ENCODE peak calls at places on chromosomes 3 and 15, in nine cellular contexts. H is mesendoderm, G is HepG2, W is SK-N-SH, D is GM23248, F is H1, J is fibroblast of lung, U is MM.1S, T is hepatocyte. C is an unnamed sample.

GRCh38 chr15:36362508-36362907 is 216.9 kb upstream of the CDIN1 start:
- DNase-seq in H (peak), G (no peak), W (no peak), D (peak), F (peak), J (peak), U (no peak), T (no peak), C (no peak)

GRCh38 chr3:125043599-125044151 is 12.1 kb downstream of the HEG1 start:
- DNase-seq in H (no peak), G (no peak), W (peak), D (peak), F (no peak), J (no peak), U (no peak), T (no peak), C (no peak)

GRCh38 chr3:159234306-159234705 is 432.5 kb downstream of the MFSD1 start:
- DNase-seq in H (no peak), G (no peak), W (no peak), D (peak), F (no peak), J (peak), U (no peak), T (no peak), C (no peak)

GRCh38 chr3:190368871-190369270 is 19.1 kb upstream of the CLDN16 start:
- DNase-seq in H (no peak), G (no peak), W (no peak), D (no peak), F (no peak), J (no peak), U (no peak), T (no peak), C (no peak)

GRCh38 chr3:9168230-9168629 is 81.2 kb downstream of the SRGAP3 start:
- DNase-seq in H (peak), G (no peak), W (no peak), D (no peak), F (no peak), J (no peak), U (peak), T (peak), C (no peak)

GRCh38 chr15:101528108-101528916 is 38.8 kb upstream of the PCSK6 start:
- DNase-seq in H (no peak), G (peak), W (no peak), D (peak), F (no peak), J (no peak), U (no peak), T (peak), C (no peak)

GRCh38 chr15:90040618-90041017 is 39.5 kb downstream of the ZNF710 start:
- DNase-seq in H (no peak), G (no peak), W (no peak), D (no peak), F (no peak), J (no peak), U (no peak), T (no peak), C (no peak)

GRCh38 chr3:197015790-197016705 is 13.6 kb downstream of the MELTF start:
- DNase-seq in H (no peak), G (no peak), W (no peak), D (no peak), F (no peak), J (no peak), U (no peak), T (no peak), C (no peak)

GRCh38 chr3:8709801-8710524 is 23.6 kb upstream of the CAV3 start:
- DNase-seq in H (no peak), G (peak), W (no peak), D (no peak), F (no peak), J (no peak), U (no peak), T (no peak), C (no peak)

GRCh38 chr3:30768703-30769550 is 125.5 kb downstream of the GADL1 start:
- DNase-seq in H (peak), G (peak), W (peak), D (peak), F (no peak), J (peak), U (peak), T (peak), C (peak)

GRCh38 chr15:71529353-71529752 is 281.0 kb upstream of the NR2E3 start:
- DNase-seq in H (no peak), G (no peak), W (no peak), D (no peak), F (no peak), J (no peak), U (no peak), T (no peak), C (no peak)

GRCh38 chr15:39016706-39017105 is 452.1 kb upstream of the RASGRP1 start:
- DNase-seq in H (no peak), G (no peak), W (no peak), D (peak), F (no peak), J (peak), U (no peak), T (no peak), C (no peak)

GRCh38 chr3:149371001-149371722 is 6.3 kb downstream of the TM4SF1 start:
- DNase-seq in H (no peak), G (peak), W (no peak), D (peak), F (no peak), J (peak), U (no peak), T (peak), C (no peak)

GRCh38 chr3:129888739-129889138 is 4.8 kb downstream of the TMCC1 start:
- DNase-seq in H (no peak), G (no peak), W (no peak), D (peak), F (no peak), J (peak), U (no peak), T (no peak), C (no peak)

GRCh38 chr15:52120488-52120887 is 7.9 kb upstream of the BCL2L10 start:
- DNase-seq in H (no peak), G (no peak), W (no peak), D (no peak), F (no peak), J (no peak), U (no peak), T (no peak), C (no peak)

GRCh38 chr3:172604895-172605646 is 81.8 kb upstream of the TNFSF10 start:
- DNase-seq in H (no peak), G (no peak), W (no peak), D (no peak), F (no peak), J (peak), U (no peak), T (no peak), C (no peak)

GRCh38 chr3:27713435-27713880 is 8.7 kb downstream of the EOMES start:
- DNase-seq in H (peak), G (no peak), W (peak), D (peak), F (no peak), J (no peak), U (no peak), T (no peak), C (no peak)

GRCh38 chr15:95825672-95826387 is 504.7 kb upstream of the NR2F2 start:
- DNase-seq in H (no peak), G (no peak), W (no peak), D (no peak), F (no peak), J (no peak), U (no peak), T (no peak), C (no peak)

GRCh38 chr3:155325263-155325835 is 31.9 kb upstream of the STRIT1 start:
- DNase-seq in H (peak), G (peak), W (no peak), D (no peak), F (no peak), J (peak), U (peak), T (no peak), C (no peak)

GRCh38 chr3:162192340-162193004 is 695.9 kb downstream of the OTOL1 start:
- DNase-seq in H (no peak), G (no peak), W (no peak), D (no peak), F (no peak), J (no peak), U (no peak), T (no peak), C (no peak)

GRCh38 chr15:84398763-84399701 is 163.5 kb downstream of the GOLGA6L4 start:
- DNase-seq in H (no peak), G (no peak), W (no peak), D (no peak), F (no peak), J (no peak), U (no peak), T (no peak), C (no peak)

GRCh38 chr3:22263042-22263441 is 512.0 kb upstream of the ZNF385D start:
- DNase-seq in H (no peak), G (no peak), W (no peak), D (peak), F (no peak), J (peak), U (no peak), T (no peak), C (no peak)

GRCh38 chr3:44992555-44993470 is 16.8 kb downstream of the EXOSC7 start:
- DNase-seq in H (peak), G (no peak), W (peak), D (peak), F (no peak), J (no peak), U (no peak), T (peak), C (peak)

GRCh38 chr15:65653341-65653740 is 31.6 kb downstream of the SLC24A1 start:
- DNase-seq in H (no peak), G (no peak), W (no peak), D (peak), F (no peak), J (peak), U (no peak), T (no peak), C (no peak)

GRCh38 chr3:116018651-116019050 is 395.3 kb downstream of the GAP43 start:
- DNase-seq in H (no peak), G (no peak), W (no peak), D (peak), F (no peak), J (peak), U (no peak), T (no peak), C (no peak)

GRCh38 chr3:124381565-124382333 is 348.5 kb upstream of the UMPS start:
- DNase-seq in H (no peak), G (no peak), W (no peak), D (peak), F (no peak), J (peak), U (no peak), T (no peak), C (no peak)

GRCh38 chr3:22377421-22377820 is 626.4 kb upstream of the ZNF385D start:
- DNase-seq in H (no peak), G (no peak), W (no peak), D (peak), F (no peak), J (peak), U (no peak), T (no peak), C (no peak)

GRCh38 chr3:9779721-9780450 is 10.1 kb upstream of the CAMK1 start:
- DNase-seq in H (no peak), G (no peak), W (no peak), D (no peak), F (no peak), J (no peak), U (no peak), T (no peak), C (peak)

GRCh38 chr3:156742401-156742800 is 68.0 kb downstream of the TIPARP start:
- DNase-seq in H (no peak), G (no peak), W (no peak), D (no peak), F (no peak), J (no peak), U (peak), T (no peak), C (no peak)

GRCh38 chr15:88894348-88894818 is 961 bp downstream of the HAPLN3 start:
- DNase-seq in H (peak), G (peak), W (peak), D (peak), F (no peak), J (peak), U (peak), T (peak), C (no peak)

GRCh38 chr15:74789171-74789627 is 7.3 kb downstream of the CSK start:
- DNase-seq in H (no peak), G (no peak), W (no peak), D (no peak), F (no peak), J (no peak), U (peak), T (peak), C (no peak)

DNA sequence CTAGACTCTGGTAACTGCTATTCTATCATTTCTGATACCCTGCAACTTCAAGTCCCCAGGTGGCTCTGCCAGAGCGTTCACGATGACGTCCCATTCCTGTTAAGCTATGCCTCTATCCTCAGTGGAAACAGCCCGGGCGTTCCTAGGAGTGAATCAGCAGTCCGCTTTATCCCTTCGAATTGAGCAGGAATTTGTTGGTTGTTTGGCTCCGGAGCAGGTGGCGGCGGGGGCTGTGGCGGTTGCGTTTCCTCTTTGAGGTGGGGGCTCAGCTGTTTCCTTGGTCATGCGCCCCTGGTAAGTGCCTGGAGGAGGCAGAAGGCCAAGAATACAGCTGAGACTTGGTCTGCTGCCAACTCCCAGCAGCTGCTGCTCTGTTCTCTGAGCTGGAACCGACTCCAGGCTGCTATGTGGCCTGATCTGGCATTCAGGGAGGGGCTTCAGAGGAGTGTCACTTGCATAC is 25.2 kb downstream of the ARPP21 start:
- DNase-seq in H (peak), G (no peak), W (peak), D (peak), F (no peak), J (peak), U (no peak), T (peak), C (peak)
- H3K4me2 ChIP-seq in H (no peak), G (no peak), W (peak), D (no peak), F (no peak), J (peak), U (no peak), T (peak), C (peak)

GRCh38 chr15:41258706-41259471 is 27.8 kb downstream of the CHP1 start:
- DNase-seq in H (no peak), G (peak), W (no peak), D (peak), F (no peak), J (peak), U (no peak), T (peak), C (no peak)

GRCh38 chr15:41254560-41254959 is 23.5 kb downstream of the CHP1 start:
- DNase-seq in H (no peak), G (no peak), W (no peak), D (no peak), F (no peak), J (no peak), U (no peak), T (no peak), C (no peak)

GRCh38 chr15:41256103-41256502 is 25.0 kb downstream of the CHP1 start:
- DNase-seq in H (no peak), G (no peak), W (no peak), D (no peak), F (no peak), J (no peak), U (no peak), T (no peak), C (no peak)

GRCh38 chr15:41259546-41260189 is 28.6 kb downstream of the CHP1 start:
- DNase-seq in H (no peak), G (peak), W (no peak), D (no peak), F (no peak), J (no peak), U (no peak), T (peak), C (no peak)

GRCh38 chr15:41256577-41257038 is 25.5 kb downstream of the CHP1 start:
- DNase-seq in H (no peak), G (peak), W (no peak), D (no peak), F (no peak), J (peak), U (no peak), T (peak), C (no peak)
- H3K27ac ChIP-seq in H (no peak), G (peak), W (no peak), D (no peak), F (no peak), J (no peak), U (no peak), T (peak), C (no peak)

DNA sequence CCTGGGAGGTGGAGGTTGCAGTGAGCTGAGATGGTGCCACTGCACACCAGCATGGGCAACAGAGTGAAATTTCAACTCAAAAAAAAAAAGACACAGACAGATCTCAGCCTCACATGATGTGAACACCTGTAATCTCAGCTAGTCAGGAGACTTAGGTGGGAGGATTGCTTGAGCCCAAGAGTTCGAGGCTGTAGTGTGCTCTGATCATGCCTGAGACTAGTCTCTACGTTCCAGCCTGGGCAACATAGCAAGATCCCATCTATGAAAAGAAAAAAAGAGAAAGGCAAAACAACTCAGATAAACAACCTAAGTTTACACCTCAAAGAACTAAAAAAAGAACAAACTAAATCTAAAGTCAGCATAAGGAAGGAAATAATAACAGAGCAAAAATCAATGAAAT is 11.0 kb downstream of the SCAPER start:
- DNase-seq in H (no peak), G (no peak), W (no peak), D (no peak), F (no peak), J (no peak), U (no peak), T (no peak), C (no peak)
- H3K4me2 ChIP-seq in H (no peak), G (no peak), W (no peak), D (no peak), F (no peak), J (no peak), U (peak), T (no peak), C (no peak)

GRCh38 chr3:56858331-56858730 is 56.6 kb upstream of the ARHGEF3 start:
- DNase-seq in H (no peak), G (peak), W (no peak), D (no peak), F (no peak), J (no peak), U (no peak), T (no peak), C (peak)
- H3K27ac ChIP-seq in H (no peak), G (no peak), W (no peak), D (no peak), F (no peak), J (no peak), U (no peak), T (no peak), C (peak)

DNA sequence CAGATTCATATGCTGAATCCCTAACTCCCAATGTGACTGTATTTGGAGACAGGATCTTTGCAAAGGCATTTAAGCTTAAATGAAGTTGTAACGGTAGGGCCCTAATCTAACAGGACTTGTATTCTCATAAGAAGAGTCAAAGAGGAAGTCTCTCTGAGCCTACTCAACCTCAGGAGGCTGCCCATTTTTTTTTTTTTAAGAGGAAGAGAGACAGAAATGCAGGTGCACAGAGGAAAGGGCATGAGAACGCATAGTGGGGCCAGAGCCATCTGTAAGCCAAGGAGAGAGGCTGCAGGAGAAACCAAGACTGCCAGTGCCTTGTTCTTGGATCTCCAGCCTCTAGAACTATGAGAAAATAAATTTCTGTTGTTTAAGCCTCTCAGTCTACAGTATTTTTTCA is 28.4 kb downstream of the ZNF860 start:
- DNase-seq in H (no peak), G (no peak), W (no peak), D (no peak), F (no peak), J (no peak), U (no peak), T (no peak), C (peak)
- H3K4me2 ChIP-seq in H (no peak), G (no peak), W (no peak), D (no peak), F (no peak), J (no peak), U (no peak), T (no peak), C (no peak)

DNA sequence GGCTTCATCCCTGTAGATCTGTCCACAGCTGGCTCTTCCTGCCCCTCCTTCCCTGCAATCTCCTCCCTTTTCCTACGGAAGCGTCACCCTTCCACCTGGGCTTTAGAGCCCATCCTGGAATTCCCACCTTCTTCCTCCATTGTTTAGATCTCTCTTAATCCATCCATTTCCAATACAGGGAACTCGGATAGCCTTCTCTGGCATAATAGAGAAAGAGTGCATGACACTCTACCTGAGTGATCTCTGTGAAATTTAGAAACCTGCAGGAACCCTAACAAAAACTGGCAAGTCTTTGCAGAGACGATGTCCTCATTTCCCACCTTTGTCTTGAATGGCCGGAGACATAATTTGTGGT is 27.2 kb downstream of the ABTB1 start:
- DNase-seq in H (no peak), G (no peak), W (no peak), D (no peak), F (no peak), J (no peak), U (no peak), T (no peak), C (no peak)
- H3K27ac ChIP-seq in H (no peak), G (no peak), W (peak), D (no peak), F (no peak), J (peak), U (no peak), T (no peak), C (no peak)

DNA sequence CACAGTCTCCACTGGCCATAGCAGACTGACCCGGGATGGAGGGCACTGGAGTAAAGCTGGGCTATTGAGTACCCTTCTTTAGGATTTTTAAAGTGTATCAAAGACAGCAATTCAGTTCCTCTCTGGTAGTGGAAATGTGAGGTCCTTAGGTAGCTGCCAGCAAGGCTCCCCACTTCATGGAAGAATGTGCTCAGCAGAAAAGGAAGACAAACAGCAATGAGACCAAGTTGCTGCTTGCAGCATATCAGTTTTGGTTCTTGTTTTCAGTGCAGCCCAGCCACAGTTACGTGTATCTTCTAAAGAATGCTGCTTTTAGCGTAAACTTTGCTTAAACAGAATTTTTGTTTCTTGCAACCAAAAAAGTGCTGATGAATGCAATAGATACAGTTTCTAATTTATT is 374.0 kb upstream of the CBLB start:
- DNase-seq in H (no peak), G (no peak), W (no peak), D (no peak), F (no peak), J (no peak), U (no peak), T (no peak), C (no peak)
- H3K4me2 ChIP-seq in H (no peak), G (no peak), W (no peak), D (no peak), F (no peak), J (no peak), U (no peak), T (no peak), C (no peak)